ENCODE peak calls at places on chromosome 1, in six cellular contexts. A is EL; F is HCEC 1CT; C is AG20443; W is adrenal gland; N is activated CD8-positive, alpha-beta memory T cell treated with anti-CD3 and anti-CD28 coated beads, Interleukin-2, amount 50 U/mL, for 4 hours. O is an unnamed sample.
A peak's percentile ranks its signal among the peaks of the same experiment; 100 is the strongest.

GRCh38 chr1:15345711-15346355 is 63.9 kb upstream of the EFHD2 start:
- DNase-seq in A (no peak), F (no peak), C (no peak), W (no peak), N (peak; percentile 62), O (no peak)

GRCh38 chr1:20439282-20439681 is 46.7 kb downstream of the CAMK2N1 start:
- DNase-seq in A (peak; percentile 12), F (no peak), C (peak; percentile 44), W (no peak), N (no peak), O (no peak)

GRCh38 chr1:17553970-17554369 is 14.5 kb downstream of the ARHGEF10L start:
- DNase-seq in A (peak; percentile 93), F (peak; percentile 78), C (peak; percentile 82), W (no peak), N (no peak), O (no peak)

GRCh38 chr1:183551924-183552323 is 38.3 kb downstream of the NCF2 start:
- DNase-seq in A (no peak), F (no peak), C (no peak), W (no peak), N (no peak), O (no peak)

GRCh38 chr1:229941160-229941559 is 125.9 kb upstream of the GALNT2 start:
- DNase-seq in A (no peak), F (no peak), C (no peak), W (no peak), N (no peak), O (no peak)

GRCh38 chr1:39102537-39103320 is 76.6 kb downstream of the NDUFS5 start:
- DNase-seq in A (peak; percentile 80), F (peak; percentile 87), C (peak; percentile 74), W (peak; percentile 37), N (no peak), O (no peak)

GRCh38 chr1:26744075-26744958 is 43.4 kb upstream of the PIGV start:
- DNase-seq in A (peak; percentile 94), F (peak; percentile 98), C (peak; percentile 75), W (peak; percentile 62), N (peak; percentile 72), O (peak; percentile 62)

GRCh38 chr1:31605908-31606427 is 11.5 kb upstream of the HCRTR1 start:
- DNase-seq in A (peak; percentile 66), F (peak; percentile 83), C (peak; percentile 37), W (no peak), N (no peak), O (no peak)

GRCh38 chr1:30196457-30196856 is 526.9 kb downstream of the MATN1 start:
- DNase-seq in A (no peak), F (no peak), C (no peak), W (no peak), N (no peak), O (no peak)

GRCh38 chr1:27606708-27607238 is 2.8 kb upstream of the AHDC1 start:
- DNase-seq in A (peak; percentile 49), F (no peak), C (no peak), W (no peak), N (no peak), O (no peak)

GRCh38 chr1:40984066-40984465 is 4.6 kb downstream of the CTPS1 start:
- DNase-seq in A (peak; percentile 30), F (no peak), C (peak; percentile 34), W (no peak), N (no peak), O (no peak)

GRCh38 chr1:156154317-156154749 is 948 bp downstream of the SEMA4A start:
- DNase-seq in A (no peak), F (no peak), C (no peak), W (no peak), N (no peak), O (no peak)

GRCh38 chr1:152585586-152585985 is 5.3 kb upstream of the LCE3D start:
- DNase-seq in A (no peak), F (peak; percentile 6), C (no peak), W (no peak), N (no peak), O (no peak)

GRCh38 chr1:22341791-22342605 is 109.7 kb upstream of the ZBTB40 start:
- DNase-seq in A (peak; percentile 57), F (peak; percentile 8), C (peak; percentile 79), W (peak; percentile 61), N (no peak), O (no peak)

GRCh38 chr1:156281281-156282142 is 1.1 kb downstream of the SMG5 start:
- DNase-seq in A (peak; percentile 68), F (peak; percentile 46), C (peak; percentile 56), W (no peak), N (peak; percentile 46), O (no peak)

GRCh38 chr1:173871500-173871899 is 3.3 kb downstream of the ZBTB37 start:
- DNase-seq in A (no peak), F (no peak), C (no peak), W (no peak), N (no peak), O (no peak)

GRCh38 chr1:62052946-62053345 is 141.7 kb upstream of the L1TD1 start:
- DNase-seq in A (no peak), F (no peak), C (no peak), W (no peak), N (no peak), O (no peak)

GRCh38 chr1:36782085-36782484 is 252.2 kb downstream of the GRIK3 start:
- DNase-seq in A (no peak), F (no peak), C (no peak), W (no peak), N (no peak), O (no peak)

GRCh38 chr1:15452216-15452615 is 4.3 kb upstream of the CELA2A start:
- DNase-seq in A (peak; percentile 19), F (peak; percentile 41), C (no peak), W (no peak), N (no peak), O (no peak)

GRCh38 chr1:19799877-19800804 is at the start of gene TMCO4:
- DNase-seq in A (peak; percentile 90), F (peak; percentile 73), C (peak; percentile 71), W (peak; percentile 53), N (peak; percentile 50), O (peak; percentile 72)

GRCh38 chr1:28123461-28123961 is 35.1 kb upstream of the EYA3 start:
- DNase-seq in A (peak; percentile 84), F (peak; percentile 89), C (peak; percentile 63), W (no peak), N (no peak), O (no peak)

GRCh38 chr1:10251325-10252103 is 41.1 kb downstream of the KIF1B start:
- DNase-seq in A (peak; percentile 68), F (peak; percentile 79), C (no peak), W (no peak), N (no peak), O (no peak)

GRCh38 chr1:27342778-27343638 is 1.2 kb downstream of the SYTL1 start:
- DNase-seq in A (no peak), F (no peak), C (no peak), W (no peak), N (peak; percentile 79), O (no peak)

GRCh38 chr1:197526736-197527371 is 248.4 kb downstream of the DENND1B start:
- DNase-seq in A (peak; percentile 24), F (peak; percentile 61), C (peak; percentile 14), W (no peak), N (no peak), O (no peak)

GRCh38 chr1:19113362-19114092 is 96.5 kb downstream of the UBR4 start:
- DNase-seq in A (peak; percentile 38), F (peak; percentile 21), C (peak; percentile 52), W (no peak), N (no peak), O (no peak)

GRCh38 chr1:205536759-205537361 is 32.4 kb downstream of the CDK18 start:
- DNase-seq in A (no peak), F (no peak), C (no peak), W (no peak), N (no peak), O (peak; percentile 50)

GRCh38 chr1:233362743-233363142 is 35.2 kb downstream of the MAP3K21 start:
- DNase-seq in A (no peak), F (no peak), C (no peak), W (no peak), N (no peak), O (no peak)

GRCh38 chr1:10225573-10225972 is 15.2 kb downstream of the KIF1B start:
- DNase-seq in A (peak; percentile 60), F (no peak), C (no peak), W (no peak), N (no peak), O (no peak)

GRCh38 chr1:168135116-168135981 is 1.4 kb downstream of the GPR161 start:
- DNase-seq in A (peak; percentile 41), F (peak; percentile 14), C (no peak), W (no peak), N (no peak), O (no peak)

GRCh38 chr1:29703596-29703995 is 467.3 kb downstream of the PTPRU start:
- DNase-seq in A (peak; percentile 53), F (peak; percentile 7), C (peak; percentile 86), W (no peak), N (no peak), O (no peak)

GRCh38 chr1:40306296-40306695 is 10.8 kb downstream of the COL9A2 start:
- DNase-seq in A (no peak), F (no peak), C (no peak), W (no peak), N (no peak), O (no peak)

GRCh38 chr1:192524223-192524622 is 51.4 kb upstream of the RGS1 start:
- DNase-seq in A (peak; percentile 17), F (no peak), C (peak; percentile 33), W (no peak), N (no peak), O (no peak)

GRCh38 chr1:244989813-244990212 is 125.5 kb upstream of the HNRNPU start:
- DNase-seq in A (peak; percentile 23), F (peak; percentile 57), C (no peak), W (no peak), N (no peak), O (no peak)

GRCh38 chr1:172427191-172427590 is 6.7 kb downstream of the C1orf105 start:
- DNase-seq in A (no peak), F (no peak), C (no peak), W (no peak), N (no peak), O (no peak)

GRCh38 chr1:62318756-62319544 is at the start of gene KANK4:
- DNase-seq in A (peak; percentile 15), F (no peak), C (peak; percentile 54), W (no peak), N (no peak), O (peak; percentile 63)